ENCODE peak calls at places on chromosomes 13 and 19, in eight cellular contexts. W, T, X, I, K, D, U and Y are unnamed samples.
A peak's percentile ranks its signal among the peaks of the same experiment; 100 is the strongest.

GRCh38 chr19:4068058-4068966 is 1.6 kb upstream of the ZBTB7A start:
- DNase-seq in T (no peak), K (no peak), U (peak; percentile 59), I (no peak), W (no peak), D (no peak), X (no peak), Y (no peak)

GRCh38 chr13:110256126-110256905 is 50.6 kb downstream of the COL4A1 start:
- DNase-seq in T (no peak), U (no peak), I (no peak), W (no peak), D (no peak), K (no peak), X (no peak), Y (no peak)

GRCh38 chr19:29308977-29309520 is 96.1 kb upstream of the UQCRFS1 start:
- DNase-seq in I (no peak), U (no peak), D (no peak), X (no peak), K (no peak), W (no peak), T (no peak), Y (no peak)

GRCh38 chr13:45196622-45197021 is 4.2 kb downstream of the KCTD4 start:
- DNase-seq in X (peak; percentile 43), I (no peak), W (no peak), U (no peak), K (no peak), D (no peak), T (no peak), Y (no peak)

GRCh38 chr19:24078688-24079087 is 8.3 kb upstream of the ZNF254 start:
- DNase-seq in I (no peak), U (no peak), T (no peak), K (no peak), X (no peak), D (no peak), W (no peak), Y (no peak)

GRCh38 chr19:30088567-30088966 is 146.5 kb downstream of the URI1 start:
- DNase-seq in U (no peak), T (no peak), K (no peak), D (peak; percentile 35), X (no peak), I (no peak), W (no peak), Y (no peak)

GRCh38 chr13:25732146-25732865 is 319.5 kb downstream of the SHISA2 start:
- DNase-seq in K (no peak), I (no peak), X (no peak), T (no peak), D (no peak), W (no peak), U (no peak), Y (no peak)

GRCh38 chr13:57969961-57970360 is 338.4 kb downstream of the PCDH17 start:
- DNase-seq in I (no peak), K (no peak), X (no peak), U (no peak), T (no peak), W (no peak), D (no peak), Y (no peak)

GRCh38 chr19:21022996-21023395 is 2.5 kb downstream of the ZNF430 start:
- DNase-seq in W (no peak), D (no peak), I (no peak), U (peak; percentile 38), K (no peak), T (no peak), X (peak; percentile 48), Y (no peak)

GRCh38 chr19:33795370-33796163 is 1.1 kb upstream of the KCTD15 start:
- DNase-seq in K (peak; percentile 95), T (peak; percentile 87), D (peak; percentile 89), I (no peak), U (peak; percentile 94), X (peak; percentile 71), W (peak; percentile 91), Y (peak; percentile 93)

GRCh38 chr13:113139580-113139979 is 17.0 kb downstream of the F10 start:
- DNase-seq in I (no peak), W (no peak), T (no peak), X (no peak), D (no peak), K (no peak), U (no peak), Y (no peak)

GRCh38 chr13:113141591-113141950 is 16.9 kb upstream of the PROZ start:
- DNase-seq in I (no peak), K (no peak), W (no peak), D (peak; percentile 43), T (peak; percentile 50), X (no peak), U (no peak), Y (no peak)

GRCh38 chr13:113140677-113141590 is 17.5 kb upstream of the PROZ start:
- DNase-seq in K (no peak), T (peak; percentile 58), U (no peak), I (no peak), X (no peak), D (peak; percentile 77), W (no peak), Y (no peak)

GRCh38 chr13:113137656-113138292 is 15.2 kb downstream of the F10 start:
- DNase-seq in D (no peak), I (no peak), W (no peak), U (no peak), K (no peak), X (no peak), T (no peak), Y (no peak)

DNA sequence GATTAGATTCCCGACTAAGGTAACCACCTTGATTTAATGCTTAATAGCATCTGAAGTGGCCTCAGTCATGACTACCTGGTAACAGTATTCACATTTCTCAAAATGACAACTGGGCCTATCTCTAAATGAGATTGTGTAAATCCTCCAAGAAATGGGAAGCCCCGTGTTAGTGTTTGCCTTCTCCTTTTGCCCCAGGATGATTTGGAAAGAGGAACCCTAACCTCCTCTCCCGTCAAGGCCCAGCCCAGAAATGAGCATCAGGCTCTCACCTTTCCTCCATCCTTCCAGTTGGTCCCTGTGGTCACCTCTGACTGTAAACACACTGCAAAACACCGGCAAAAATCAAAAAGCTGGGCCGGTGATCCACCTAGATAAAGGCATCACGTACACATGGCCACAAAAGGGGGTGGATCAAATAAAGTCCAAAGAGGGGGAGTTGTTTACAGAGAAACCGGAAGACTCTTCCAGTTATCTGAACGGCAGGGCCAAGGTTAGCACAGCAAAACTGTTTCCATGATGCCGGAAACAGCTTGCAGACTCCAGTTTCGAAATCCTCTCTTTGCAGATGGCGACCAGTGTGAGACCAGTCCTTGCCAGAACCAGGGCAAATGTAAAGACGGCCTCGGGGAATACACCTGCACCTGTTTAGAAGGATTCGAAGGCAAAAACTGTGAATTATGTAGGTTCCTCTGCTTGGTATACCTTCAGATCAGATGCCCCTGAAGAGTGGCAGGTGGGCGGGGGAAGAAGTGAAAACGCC is 16.4 kb downstream of the F10 start:
- DNase-seq in D (peak; percentile 57), X (no peak), U (peak; percentile 35), W (no peak), K (no peak), I (no peak), T (peak; percentile 48), Y (no peak)
- TF ChIP-seq CTCF in D (no peak), X (no peak), U (no peak), W (no peak), K (no peak), I (no peak), T (no peak), Y (no peak)

GRCh38 chr13:49840266-49840665 is 47.8 kb upstream of the KPNA3 start:
- DNase-seq in I (no peak), W (no peak), D (no peak), U (no peak), X (no peak), T (no peak), K (no peak), Y (no peak)

GRCh38 chr13:49836516-49836915 is 44.0 kb upstream of the KPNA3 start:
- DNase-seq in X (no peak), W (no peak), K (no peak), D (no peak), I (no peak), T (no peak), U (peak; percentile 37), Y (no peak)

GRCh38 chr13:49840667-49841066 is 48.2 kb upstream of the KPNA3 start:
- DNase-seq in U (no peak), K (no peak), W (no peak), I (no peak), X (no peak), T (no peak), D (no peak), Y (no peak)

GRCh38 chr13:49844191-49844590 is 51.7 kb upstream of the KPNA3 start:
- DNase-seq in T (no peak), X (no peak), K (no peak), W (no peak), U (no peak), I (no peak), D (no peak), Y (no peak)

GRCh38 chr13:49838989-49839388 is 46.5 kb upstream of the KPNA3 start:
- DNase-seq in X (no peak), U (peak; percentile 37), I (no peak), D (no peak), K (no peak), W (no peak), T (no peak), Y (no peak)
- TF ChIP-seq CTCF in X (no peak), U (no peak), I (no peak), D (no peak), K (no peak), W (no peak), T (no peak), Y (no peak)

GRCh38 chr19:44552324-44552723 is 22.8 kb upstream of the CEACAM20 start:
- DNase-seq in X (peak; percentile 37), D (no peak), U (peak; percentile 28), T (no peak), I (no peak), K (peak; percentile 56), W (no peak), Y (peak; percentile 71)
- TF ChIP-seq CTCF in X (peak; percentile 78), D (no peak), U (peak; percentile 33), T (no peak), I (peak; percentile 46), K (peak; percentile 56), W (peak; percentile 34), Y (peak; percentile 50)

GRCh38 chr19:13001502-13002388 is 6.5 kb downstream of the NFIX start:
- DNase-seq in T (peak; percentile 95), W (peak; percentile 87), K (no peak), I (no peak), D (no peak), X (no peak), U (peak; percentile 64), Y (no peak)

GRCh38 chr19:12997967-12998940 is 3.0 kb downstream of the NFIX start:
- DNase-seq in X (no peak), W (no peak), K (no peak), I (no peak), U (no peak), T (no peak), D (no peak), Y (no peak)

GRCh38 chr19:13002389-13002898 is 7.2 kb downstream of the NFIX start:
- DNase-seq in I (no peak), W (peak; percentile 80), K (no peak), X (no peak), D (no peak), T (peak; percentile 93), U (no peak), Y (no peak)

GRCh38 chr19:13002970-13003540 is 7.8 kb downstream of the NFIX start:
- DNase-seq in U (no peak), I (no peak), D (no peak), X (no peak), W (no peak), K (no peak), T (no peak), Y (no peak)

DNA sequence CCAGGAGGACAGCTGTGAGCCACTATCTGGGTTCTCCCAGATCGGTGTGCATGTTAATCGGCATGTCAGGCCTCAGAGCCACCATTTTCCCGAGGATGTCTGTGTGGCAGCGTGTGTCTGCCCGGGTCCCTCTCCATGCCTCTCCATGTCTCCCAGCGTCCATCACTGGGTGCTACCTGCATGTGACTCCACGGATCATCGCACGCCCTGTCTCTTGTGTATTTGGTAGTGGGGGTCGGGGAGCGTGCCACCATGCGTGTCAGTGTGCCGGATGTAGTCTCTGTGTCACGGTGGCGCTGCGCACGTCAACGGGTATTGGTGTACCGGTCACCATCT is 5.9 kb downstream of the NFIX start:
- DNase-seq in T (no peak), U (no peak), D (no peak), K (no peak), I (no peak), X (no peak), W (no peak), Y (no peak)
- TF ChIP-seq CTCF in T (no peak), U (no peak), D (no peak), K (no peak), I (no peak), X (no peak), W (no peak), Y (no peak)